ENCODE peak calls at places on chromosomes 6 and 20, in eight cellular contexts. One of them, this sample, is unnamed.

GRCh38 chr6:148367418-148368024 is 24.9 kb downstream of the SASH1 start:
- DNase-seq in naive thymus-derived CD8-positive, alpha-beta T cell: no peak
- DNase-seq in mucosa of gallbladder: peak
- DNase-seq in G401: no peak
- DNase-seq in SHP77: no peak
- DNase-seq in HCT116: no peak
- DNase-seq in stimulated activated CD4-positive, alpha-beta T cell treated with anti-CD3 and anti-CD28 coated beads, Interleukin-4, amount 100 ng/mL, for 24 hours: no peak
- DNase-seq in mesothelial cell of epicardium: no peak
- DNase-seq in this sample: no peak

GRCh38 chr20:50163570-50164317 is 10.2 kb upstream of the PEDS1 start:
- DNase-seq in SHP77: no peak
- DNase-seq in naive thymus-derived CD8-positive, alpha-beta T cell: no peak
- DNase-seq in mucosa of gallbladder: no peak
- DNase-seq in mesothelial cell of epicardium: no peak
- DNase-seq in HCT116: no peak
- DNase-seq in G401: no peak
- DNase-seq in stimulated activated CD4-positive, alpha-beta T cell treated with anti-CD3 and anti-CD28 coated beads, Interleukin-4, amount 100 ng/mL, for 24 hours: no peak
- DNase-seq in this sample: no peak

GRCh38 chr6:129683606-129684322 is 26.2 kb downstream of the ARHGAP18 start:
- DNase-seq in SHP77: peak
- DNase-seq in stimulated activated CD4-positive, alpha-beta T cell treated with anti-CD3 and anti-CD28 coated beads, Interleukin-4, amount 100 ng/mL, for 24 hours: peak
- DNase-seq in naive thymus-derived CD8-positive, alpha-beta T cell: peak
- DNase-seq in G401: peak
- DNase-seq in HCT116: peak
- DNase-seq in mucosa of gallbladder: peak
- DNase-seq in mesothelial cell of epicardium: no peak
- DNase-seq in this sample: peak

GRCh38 chr6:21331221-21331620 is 262.3 kb upstream of the SOX4 start:
- DNase-seq in G401: no peak
- DNase-seq in naive thymus-derived CD8-positive, alpha-beta T cell: no peak
- DNase-seq in mesothelial cell of epicardium: no peak
- DNase-seq in SHP77: no peak
- DNase-seq in HCT116: no peak
- DNase-seq in stimulated activated CD4-positive, alpha-beta T cell treated with anti-CD3 and anti-CD28 coated beads, Interleukin-4, amount 100 ng/mL, for 24 hours: no peak
- DNase-seq in mucosa of gallbladder: peak
- DNase-seq in this sample: no peak

GRCh38 chr20:46031701-46032254 is 2.8 kb downstream of the SLC12A5 start:
- DNase-seq in mucosa of gallbladder: no peak
- DNase-seq in HCT116: no peak
- DNase-seq in G401: peak
- DNase-seq in stimulated activated CD4-positive, alpha-beta T cell treated with anti-CD3 and anti-CD28 coated beads, Interleukin-4, amount 100 ng/mL, for 24 hours: no peak
- DNase-seq in naive thymus-derived CD8-positive, alpha-beta T cell: no peak
- DNase-seq in SHP77: peak
- DNase-seq in mesothelial cell of epicardium: no peak
- DNase-seq in this sample: no peak

GRCh38 chr20:49616154-49617007 is 48.4 kb upstream of the PTGIS start:
- DNase-seq in G401: no peak
- DNase-seq in mucosa of gallbladder: no peak
- DNase-seq in HCT116: no peak
- DNase-seq in SHP77: no peak
- DNase-seq in mesothelial cell of epicardium: no peak
- DNase-seq in naive thymus-derived CD8-positive, alpha-beta T cell: no peak
- DNase-seq in stimulated activated CD4-positive, alpha-beta T cell treated with anti-CD3 and anti-CD28 coated beads, Interleukin-4, amount 100 ng/mL, for 24 hours: no peak
- DNase-seq in this sample: no peak

GRCh38 chr20:63284083-63284440 is 8.9 kb upstream of the COL20A1 start:
- DNase-seq in G401: no peak
- DNase-seq in HCT116: no peak
- DNase-seq in naive thymus-derived CD8-positive, alpha-beta T cell: no peak
- DNase-seq in mucosa of gallbladder: no peak
- DNase-seq in mesothelial cell of epicardium: no peak
- DNase-seq in stimulated activated CD4-positive, alpha-beta T cell treated with anti-CD3 and anti-CD28 coated beads, Interleukin-4, amount 100 ng/mL, for 24 hours: no peak
- DNase-seq in SHP77: no peak
- DNase-seq in this sample: peak

GRCh38 chr6:96913621-96914020 is 10.9 kb upstream of the KLHL32 start:
- DNase-seq in stimulated activated CD4-positive, alpha-beta T cell treated with anti-CD3 and anti-CD28 coated beads, Interleukin-4, amount 100 ng/mL, for 24 hours: no peak
- DNase-seq in G401: no peak
- DNase-seq in naive thymus-derived CD8-positive, alpha-beta T cell: no peak
- DNase-seq in HCT116: no peak
- DNase-seq in mucosa of gallbladder: no peak
- DNase-seq in mesothelial cell of epicardium: no peak
- DNase-seq in SHP77: no peak
- DNase-seq in this sample: no peak

GRCh38 chr6:13811627-13812358 is 2.6 kb downstream of the MCUR1 start:
- DNase-seq in SHP77: no peak
- DNase-seq in naive thymus-derived CD8-positive, alpha-beta T cell: no peak
- DNase-seq in stimulated activated CD4-positive, alpha-beta T cell treated with anti-CD3 and anti-CD28 coated beads, Interleukin-4, amount 100 ng/mL, for 24 hours: no peak
- DNase-seq in G401: peak
- DNase-seq in mucosa of gallbladder: peak
- DNase-seq in mesothelial cell of epicardium: no peak
- DNase-seq in HCT116: no peak
- DNase-seq in this sample: no peak

GRCh38 chr6:9482030-9482731 is 932.7 kb downstream of the TFAP2A start:
- DNase-seq in HCT116: peak
- DNase-seq in stimulated activated CD4-positive, alpha-beta T cell treated with anti-CD3 and anti-CD28 coated beads, Interleukin-4, amount 100 ng/mL, for 24 hours: no peak
- DNase-seq in SHP77: no peak
- DNase-seq in mesothelial cell of epicardium: no peak
- DNase-seq in G401: no peak
- DNase-seq in mucosa of gallbladder: no peak
- DNase-seq in naive thymus-derived CD8-positive, alpha-beta T cell: no peak
- DNase-seq in this sample: no peak

GRCh38 chr6:89212472-89212871 is 4.7 kb downstream of the GABRR1 start:
- DNase-seq in stimulated activated CD4-positive, alpha-beta T cell treated with anti-CD3 and anti-CD28 coated beads, Interleukin-4, amount 100 ng/mL, for 24 hours: no peak
- DNase-seq in mucosa of gallbladder: no peak
- DNase-seq in G401: no peak
- DNase-seq in SHP77: no peak
- DNase-seq in HCT116: no peak
- DNase-seq in naive thymus-derived CD8-positive, alpha-beta T cell: no peak
- DNase-seq in mesothelial cell of epicardium: no peak
- DNase-seq in this sample: no peak

GRCh38 chr20:48335421-48336090 is 492.2 kb downstream of the PREX1 start:
- DNase-seq in SHP77: no peak
- DNase-seq in mucosa of gallbladder: no peak
- DNase-seq in G401: no peak
- DNase-seq in HCT116: no peak
- DNase-seq in naive thymus-derived CD8-positive, alpha-beta T cell: no peak
- DNase-seq in mesothelial cell of epicardium: no peak
- DNase-seq in stimulated activated CD4-positive, alpha-beta T cell treated with anti-CD3 and anti-CD28 coated beads, Interleukin-4, amount 100 ng/mL, for 24 hours: no peak
- DNase-seq in this sample: no peak

GRCh38 chr6:119073307-119074051 is 5.0 kb downstream of the FAM184A start:
- DNase-seq in naive thymus-derived CD8-positive, alpha-beta T cell: no peak
- DNase-seq in stimulated activated CD4-positive, alpha-beta T cell treated with anti-CD3 and anti-CD28 coated beads, Interleukin-4, amount 100 ng/mL, for 24 hours: no peak
- DNase-seq in HCT116: no peak
- DNase-seq in mucosa of gallbladder: no peak
- DNase-seq in SHP77: no peak
- DNase-seq in G401: no peak
- DNase-seq in mesothelial cell of epicardium: no peak
- DNase-seq in this sample: no peak

GRCh38 chr6:64712606-64713005 is 994.4 kb downstream of the EYS start:
- DNase-seq in SHP77: no peak
- DNase-seq in stimulated activated CD4-positive, alpha-beta T cell treated with anti-CD3 and anti-CD28 coated beads, Interleukin-4, amount 100 ng/mL, for 24 hours: no peak
- DNase-seq in naive thymus-derived CD8-positive, alpha-beta T cell: no peak
- DNase-seq in HCT116: no peak
- DNase-seq in G401: no peak
- DNase-seq in mesothelial cell of epicardium: no peak
- DNase-seq in mucosa of gallbladder: no peak
- DNase-seq in this sample: no peak

GRCh38 chr20:35093245-35093884 is 758 bp upstream of the TRPC4AP start:
- DNase-seq in naive thymus-derived CD8-positive, alpha-beta T cell: no peak
- DNase-seq in HCT116: no peak
- DNase-seq in stimulated activated CD4-positive, alpha-beta T cell treated with anti-CD3 and anti-CD28 coated beads, Interleukin-4, amount 100 ng/mL, for 24 hours: peak
- DNase-seq in mucosa of gallbladder: no peak
- DNase-seq in SHP77: no peak
- DNase-seq in G401: no peak
- DNase-seq in mesothelial cell of epicardium: no peak
- DNase-seq in this sample: no peak

GRCh38 chr6:105844275-105844848 is 241.8 kb upstream of the PRDM1 start:
- DNase-seq in mesothelial cell of epicardium: no peak
- DNase-seq in stimulated activated CD4-positive, alpha-beta T cell treated with anti-CD3 and anti-CD28 coated beads, Interleukin-4, amount 100 ng/mL, for 24 hours: no peak
- DNase-seq in G401: peak
- DNase-seq in HCT116: no peak
- DNase-seq in naive thymus-derived CD8-positive, alpha-beta T cell: no peak
- DNase-seq in mucosa of gallbladder: no peak
- DNase-seq in SHP77: no peak
- DNase-seq in this sample: no peak

GRCh38 chr20:19211661-19212523 is 550 bp upstream of the SLC24A3 start:
- DNase-seq in mucosa of gallbladder: peak
- DNase-seq in mesothelial cell of epicardium: peak
- DNase-seq in G401: no peak
- DNase-seq in HCT116: no peak
- DNase-seq in naive thymus-derived CD8-positive, alpha-beta T cell: no peak
- DNase-seq in stimulated activated CD4-positive, alpha-beta T cell treated with anti-CD3 and anti-CD28 coated beads, Interleukin-4, amount 100 ng/mL, for 24 hours: no peak
- DNase-seq in SHP77: no peak
- DNase-seq in this sample: no peak

GRCh38 chr20:22490287-22491187 is 93.8 kb downstream of the FOXA2 start:
- DNase-seq in stimulated activated CD4-positive, alpha-beta T cell treated with anti-CD3 and anti-CD28 coated beads, Interleukin-4, amount 100 ng/mL, for 24 hours: no peak
- DNase-seq in naive thymus-derived CD8-positive, alpha-beta T cell: no peak
- DNase-seq in G401: no peak
- DNase-seq in mucosa of gallbladder: peak
- DNase-seq in HCT116: no peak
- DNase-seq in SHP77: peak
- DNase-seq in mesothelial cell of epicardium: no peak
- DNase-seq in this sample: no peak

GRCh38 chr6:113879186-113880096 is 22.3 kb downstream of the MARCKS start:
- DNase-seq in naive thymus-derived CD8-positive, alpha-beta T cell: no peak
- DNase-seq in stimulated activated CD4-positive, alpha-beta T cell treated with anti-CD3 and anti-CD28 coated beads, Interleukin-4, amount 100 ng/mL, for 24 hours: no peak
- DNase-seq in mucosa of gallbladder: peak
- DNase-seq in HCT116: peak
- DNase-seq in mesothelial cell of epicardium: no peak
- DNase-seq in G401: peak
- DNase-seq in SHP77: peak
- DNase-seq in this sample: no peak

GRCh38 chr6:132060591-132060990 is 109.4 kb upstream of the CCN2 start:
- DNase-seq in mucosa of gallbladder: no peak
- DNase-seq in mesothelial cell of epicardium: no peak
- DNase-seq in stimulated activated CD4-positive, alpha-beta T cell treated with anti-CD3 and anti-CD28 coated beads, Interleukin-4, amount 100 ng/mL, for 24 hours: no peak
- DNase-seq in naive thymus-derived CD8-positive, alpha-beta T cell: no peak
- DNase-seq in SHP77: no peak
- DNase-seq in HCT116: no peak
- DNase-seq in G401: no peak
- DNase-seq in this sample: no peak

GRCh38 chr6:148329568-148330299 is 12.9 kb upstream of the SASH1 start:
- DNase-seq in stimulated activated CD4-positive, alpha-beta T cell treated with anti-CD3 and anti-CD28 coated beads, Interleukin-4, amount 100 ng/mL, for 24 hours: no peak
- DNase-seq in SHP77: no peak
- DNase-seq in naive thymus-derived CD8-positive, alpha-beta T cell: no peak
- DNase-seq in mesothelial cell of epicardium: no peak
- DNase-seq in HCT116: no peak
- DNase-seq in mucosa of gallbladder: no peak
- DNase-seq in G401: no peak
- DNase-seq in this sample: no peak

GRCh38 chr6:109358204-109358603 is 24.1 kb downstream of the CD164 start:
- DNase-seq in naive thymus-derived CD8-positive, alpha-beta T cell: no peak
- DNase-seq in mucosa of gallbladder: no peak
- DNase-seq in G401: no peak
- DNase-seq in mesothelial cell of epicardium: no peak
- DNase-seq in HCT116: no peak
- DNase-seq in SHP77: no peak
- DNase-seq in stimulated activated CD4-positive, alpha-beta T cell treated with anti-CD3 and anti-CD28 coated beads, Interleukin-4, amount 100 ng/mL, for 24 hours: no peak
- DNase-seq in this sample: no peak

GRCh38 chr6:169622618-169623017 is 79.2 kb downstream of the WDR27 start:
- DNase-seq in naive thymus-derived CD8-positive, alpha-beta T cell: no peak
- DNase-seq in mesothelial cell of epicardium: no peak
- DNase-seq in HCT116: no peak
- DNase-seq in SHP77: no peak
- DNase-seq in stimulated activated CD4-positive, alpha-beta T cell treated with anti-CD3 and anti-CD28 coated beads, Interleukin-4, amount 100 ng/mL, for 24 hours: no peak
- DNase-seq in mucosa of gallbladder: no peak
- DNase-seq in G401: no peak
- DNase-seq in this sample: no peak

GRCh38 chr20:53884859-53885654 is 185.3 kb downstream of the BCAS1 start:
- DNase-seq in naive thymus-derived CD8-positive, alpha-beta T cell: no peak
- DNase-seq in mesothelial cell of epicardium: no peak
- DNase-seq in HCT116: no peak
- DNase-seq in stimulated activated CD4-positive, alpha-beta T cell treated with anti-CD3 and anti-CD28 coated beads, Interleukin-4, amount 100 ng/mL, for 24 hours: peak
- DNase-seq in mucosa of gallbladder: no peak
- DNase-seq in G401: no peak
- DNase-seq in SHP77: no peak
- DNase-seq in this sample: no peak

GRCh38 chr20:38870733-38871559 is 55.3 kb upstream of the FAM83D start:
- DNase-seq in mesothelial cell of epicardium: no peak
- DNase-seq in stimulated activated CD4-positive, alpha-beta T cell treated with anti-CD3 and anti-CD28 coated beads, Interleukin-4, amount 100 ng/mL, for 24 hours: peak
- DNase-seq in SHP77: no peak
- DNase-seq in mucosa of gallbladder: no peak
- DNase-seq in G401: no peak
- DNase-seq in naive thymus-derived CD8-positive, alpha-beta T cell: no peak
- DNase-seq in HCT116: peak
- DNase-seq in this sample: no peak

GRCh38 chr20:40562031-40562430 is 127.0 kb downstream of the MAFB start:
- DNase-seq in HCT116: no peak
- DNase-seq in mucosa of gallbladder: no peak
- DNase-seq in stimulated activated CD4-positive, alpha-beta T cell treated with anti-CD3 and anti-CD28 coated beads, Interleukin-4, amount 100 ng/mL, for 24 hours: no peak
- DNase-seq in G401: no peak
- DNase-seq in mesothelial cell of epicardium: no peak
- DNase-seq in SHP77: no peak
- DNase-seq in naive thymus-derived CD8-positive, alpha-beta T cell: no peak
- DNase-seq in this sample: no peak

GRCh38 chr6:94953867-94954631 is 623.3 kb upstream of the MANEA start:
- DNase-seq in G401: peak
- DNase-seq in mesothelial cell of epicardium: no peak
- DNase-seq in SHP77: peak
- DNase-seq in HCT116: no peak
- DNase-seq in mucosa of gallbladder: no peak
- DNase-seq in stimulated activated CD4-positive, alpha-beta T cell treated with anti-CD3 and anti-CD28 coated beads, Interleukin-4, amount 100 ng/mL, for 24 hours: no peak
- DNase-seq in naive thymus-derived CD8-positive, alpha-beta T cell: no peak
- DNase-seq in this sample: no peak

GRCh38 chr6:87126501-87126900 is 28.9 kb upstream of the ZNF292 start:
- DNase-seq in mucosa of gallbladder: no peak
- DNase-seq in SHP77: no peak
- DNase-seq in mesothelial cell of epicardium: no peak
- DNase-seq in G401: no peak
- DNase-seq in naive thymus-derived CD8-positive, alpha-beta T cell: no peak
- DNase-seq in HCT116: no peak
- DNase-seq in stimulated activated CD4-positive, alpha-beta T cell treated with anti-CD3 and anti-CD28 coated beads, Interleukin-4, amount 100 ng/mL, for 24 hours: no peak
- DNase-seq in this sample: no peak

GRCh38 chr6:18585032-18585573 is 198.0 kb downstream of the RNF144B start:
- DNase-seq in HCT116: peak
- DNase-seq in mucosa of gallbladder: peak
- DNase-seq in stimulated activated CD4-positive, alpha-beta T cell treated with anti-CD3 and anti-CD28 coated beads, Interleukin-4, amount 100 ng/mL, for 24 hours: no peak
- DNase-seq in SHP77: peak
- DNase-seq in naive thymus-derived CD8-positive, alpha-beta T cell: no peak
- DNase-seq in mesothelial cell of epicardium: no peak
- DNase-seq in G401: no peak
- DNase-seq in this sample: no peak

GRCh38 chr6:37381579-37381978 is 27.8 kb downstream of the RNF8 start:
- DNase-seq in SHP77: peak
- DNase-seq in HCT116: peak
- DNase-seq in naive thymus-derived CD8-positive, alpha-beta T cell: peak
- DNase-seq in mesothelial cell of epicardium: no peak
- DNase-seq in G401: peak
- DNase-seq in mucosa of gallbladder: no peak
- DNase-seq in stimulated activated CD4-positive, alpha-beta T cell treated with anti-CD3 and anti-CD28 coated beads, Interleukin-4, amount 100 ng/mL, for 24 hours: peak
- DNase-seq in this sample: peak

GRCh38 chr6:149129401-149130077 is 188.0 kb upstream of the TAB2 start:
- DNase-seq in stimulated activated CD4-positive, alpha-beta T cell treated with anti-CD3 and anti-CD28 coated beads, Interleukin-4, amount 100 ng/mL, for 24 hours: no peak
- DNase-seq in mesothelial cell of epicardium: no peak
- DNase-seq in SHP77: no peak
- DNase-seq in naive thymus-derived CD8-positive, alpha-beta T cell: no peak
- DNase-seq in mucosa of gallbladder: no peak
- DNase-seq in HCT116: no peak
- DNase-seq in G401: no peak
- DNase-seq in this sample: no peak

GRCh38 chr6:31094389-31094881 is 17.9 kb downstream of the C6orf15 start:
- DNase-seq in stimulated activated CD4-positive, alpha-beta T cell treated with anti-CD3 and anti-CD28 coated beads, Interleukin-4, amount 100 ng/mL, for 24 hours: peak
- DNase-seq in naive thymus-derived CD8-positive, alpha-beta T cell: peak
- DNase-seq in mucosa of gallbladder: peak
- DNase-seq in mesothelial cell of epicardium: no peak
- DNase-seq in HCT116: no peak
- DNase-seq in SHP77: no peak
- DNase-seq in G401: peak
- DNase-seq in this sample: peak

GRCh38 chr6:10434235-10434634 is 19.4 kb upstream of the TFAP2A start:
- DNase-seq in SHP77: no peak
- DNase-seq in stimulated activated CD4-positive, alpha-beta T cell treated with anti-CD3 and anti-CD28 coated beads, Interleukin-4, amount 100 ng/mL, for 24 hours: no peak
- DNase-seq in mucosa of gallbladder: no peak
- DNase-seq in mesothelial cell of epicardium: no peak
- DNase-seq in HCT116: no peak
- DNase-seq in G401: no peak
- DNase-seq in naive thymus-derived CD8-positive, alpha-beta T cell: no peak
- DNase-seq in this sample: no peak

GRCh38 chr20:64112691-64113443 is 5.5 kb upstream of the NPBWR2 start:
- DNase-seq in SHP77: no peak
- DNase-seq in naive thymus-derived CD8-positive, alpha-beta T cell: no peak
- DNase-seq in stimulated activated CD4-positive, alpha-beta T cell treated with anti-CD3 and anti-CD28 coated beads, Interleukin-4, amount 100 ng/mL, for 24 hours: no peak
- DNase-seq in mucosa of gallbladder: no peak
- DNase-seq in HCT116: no peak
- DNase-seq in mesothelial cell of epicardium: peak
- DNase-seq in G401: peak
- DNase-seq in this sample: no peak

This sample was measured in CD4-positive, alpha-beta memory T cell.